ENCODE peak calls at places on chromosomes 16 and 17, in six cellular contexts. O is stimulated activated CD4-positive, alpha-beta T cell treated with anti-CD3 and anti-CD28 coated beads, Interleukin-1b, Interleukin-23, amount 100 ng/mL, for 1 hour; H is EL; Q is SK-N-DZ; K is T-cell; J is HuH-7.5. A is an unnamed sample.
A peak's percentile ranks its signal among the peaks of the same experiment; 100 is the strongest.

GRCh38 chr17:53765129-53765528 is 57.6 kb upstream of the KIF2B start:
- DNase-seq in O (no peak), J (no peak), H (no peak), K (no peak), Q (no peak), A (no peak)

GRCh38 chr16:69112285-69113129 is 7.1 kb downstream of the HAS3 start:
- DNase-seq in O (peak; percentile 21), H (peak; percentile 52), K (peak; percentile 32), J (peak; percentile 97), Q (peak; percentile 70), A (peak; percentile 26)

GRCh38 chr17:76667786-76668453 is 24.4 kb upstream of the ST6GALNAC1 start:
- DNase-seq in Q (no peak), J (no peak), H (no peak), O (no peak), K (no peak), A (no peak)

GRCh38 chr17:73592531-73592961 is 51.7 kb downstream of the SDK2 start:
- DNase-seq in O (no peak), J (no peak), K (peak; percentile 16), Q (no peak), H (no peak), A (peak; percentile 40)

GRCh38 chr16:86604436-86605220 is 26.3 kb downstream of the FOXL1 start:
- DNase-seq in Q (no peak), H (no peak), J (no peak), K (peak; percentile 59), O (peak; percentile 16), A (peak; percentile 44)

GRCh38 chr17:38585805-38586529 is 19.8 kb downstream of the SRCIN1 start:
- DNase-seq in J (no peak), O (no peak), H (no peak), Q (no peak), K (no peak), A (no peak)

GRCh38 chr17:58337126-58337599 is 8.6 kb upstream of the TSPOAP1 start:
- DNase-seq in Q (no peak), H (no peak), J (no peak), K (peak; percentile 62), O (no peak), A (no peak)

GRCh38 chr17:66950325-66950724 is 14.2 kb upstream of the CACNG4 start:
- DNase-seq in J (no peak), Q (no peak), O (no peak), K (no peak), H (no peak), A (no peak)

GRCh38 chr16:51326131-51326856 is 175.2 kb upstream of the SALL1 start:
- DNase-seq in O (no peak), K (no peak), Q (no peak), J (no peak), H (peak; percentile 60), A (no peak)

GRCh38 chr17:1491406-1492248 is 859 bp downstream of the MYO1C start:
- DNase-seq in J (peak; percentile 86), Q (no peak), K (no peak), H (peak; percentile 61), O (no peak), A (peak; percentile 35)

GRCh38 chr16:3983081-3983520 is 102.6 kb upstream of the CREBBP start:
- DNase-seq in O (no peak), K (peak; percentile 8), J (peak; percentile 86), Q (peak; percentile 60), H (peak; percentile 48), A (peak; percentile 29)

GRCh38 chr17:60135160-60135950 is 14.4 kb upstream of the CA4 start:
- DNase-seq in H (peak; percentile 93), K (peak; percentile 61), Q (peak; percentile 95), J (peak; percentile 99), O (peak; percentile 64), A (peak; percentile 53)

GRCh38 chr17:83202002-83203000 is 122.9 kb downstream of the METRNL start:
- DNase-seq in H (no peak), K (no peak), J (no peak), Q (no peak), O (no peak), A (no peak)

GRCh38 chr16:87874639-87875472 is 5.5 kb upstream of the SLC7A5 start:
- DNase-seq in H (no peak), K (no peak), Q (no peak), O (peak; percentile 68), J (no peak), A (no peak)

GRCh38 chr16:50614956-50615727 is 66.0 kb downstream of the SNX20 start:
- DNase-seq in H (no peak), K (no peak), Q (no peak), O (no peak), J (no peak), A (no peak)

GRCh38 chr16:50731989-50732589 is 9.8 kb upstream of the CYLD start:
- DNase-seq in O (no peak), Q (no peak), J (no peak), K (no peak), H (no peak), A (no peak)

GRCh38 chr16:29192329-29193247 is 207.7 kb downstream of the LAT start:
- DNase-seq in O (no peak), J (no peak), H (no peak), K (no peak), Q (no peak), A (no peak)

GRCh38 chr16:67212766-67213165 is 13.8 kb downstream of the ELMO3 start:
- DNase-seq in O (no peak), K (no peak), J (no peak), H (no peak), Q (no peak), A (no peak)

GRCh38 chr16:2037631-2038358 is 9.8 kb downstream of the NTHL1 start:
- DNase-seq in K (no peak), J (no peak), O (no peak), Q (no peak), H (no peak), A (no peak)

GRCh38 chr17:82338858-82339633 is 5.5 kb upstream of the SECTM1 start:
- DNase-seq in Q (no peak), K (no peak), O (no peak), J (peak; percentile 58), H (peak; percentile 85), A (no peak)

GRCh38 chr17:77737442-77738265 is 220.8 kb upstream of the TNRC6C start:
- DNase-seq in Q (no peak), H (no peak), O (no peak), K (no peak), J (no peak), A (no peak)

GRCh38 chr17:21285164-21286065 is 904 bp downstream of the MAP2K3 start:
- DNase-seq in J (no peak), H (peak; percentile 72), O (no peak), K (no peak), Q (no peak), A (no peak)

GRCh38 chr16:48421741-48422140 is 36.5 kb upstream of the SIAH1 start:
- DNase-seq in K (no peak), H (no peak), O (no peak), J (no peak), Q (no peak), A (no peak)

GRCh38 chr16:48687421-48688038 is 77.5 kb upstream of the N4BP1 start:
- DNase-seq in O (no peak), J (peak; percentile 55), H (peak; percentile 71), Q (peak; percentile 71), K (peak; percentile 1), A (no peak)

GRCh38 chr17:75830168-75831031 is 13.8 kb downstream of the UNC13D start:
- DNase-seq in K (peak; percentile 8), Q (no peak), H (no peak), J (peak; percentile 68), O (no peak), A (peak; percentile 35)

GRCh38 chr17:81396722-81397313 is 1.6 kb downstream of the BAHCC1 start:
- DNase-seq in H (peak; percentile 65), O (no peak), K (peak; percentile 20), Q (peak; percentile 69), J (peak; percentile 68), A (peak; percentile 25)

GRCh38 chr17:57385975-57386374 is 129.7 kb downstream of the MSI2 start:
- DNase-seq in J (no peak), K (no peak), H (no peak), Q (no peak), O (no peak), A (no peak)

GRCh38 chr17:27540300-27541105 is 84.3 kb downstream of the KSR1 start:
- DNase-seq in K (no peak), J (no peak), O (no peak), Q (no peak), H (peak; percentile 97), A (peak; percentile 34)

GRCh38 chr16:65229191-65229662 is 107.4 kb upstream of the CDH11 start:
- DNase-seq in J (no peak), O (no peak), Q (no peak), K (no peak), H (peak; percentile 15), A (no peak)

GRCh38 chr17:5630434-5630833 is 46.1 kb upstream of the NLRP1 start:
- DNase-seq in J (no peak), Q (no peak), H (peak; percentile 86), O (no peak), K (no peak), A (no peak)

GRCh38 chr17:40547079-40547784 is 18.0 kb downstream of the CCR7 start:
- DNase-seq in Q (no peak), O (no peak), K (peak; percentile 69), J (no peak), H (no peak), A (peak; percentile 92)

GRCh38 chr17:40253565-40253964 is 34.1 kb upstream of the CDC6 start:
- DNase-seq in Q (no peak), H (peak; percentile 20), O (no peak), K (no peak), J (no peak), A (no peak)

GRCh38 chr17:16040710-16041251 is 41.2 kb downstream of the TTC19 start:
- DNase-seq in O (no peak), Q (no peak), K (no peak), J (peak; percentile 10), H (peak; percentile 65), A (no peak)

GRCh38 chr17:29376667-29377268 is 13.4 kb upstream of the TAOK1 start:
- DNase-seq in H (peak; percentile 77), O (no peak), K (no peak), J (no peak), Q (peak; percentile 38), A (no peak)

GRCh38 chr16:56657555-56658430 is at the start of gene MT1F:
- DNase-seq in K (peak; percentile 60), O (peak; percentile 57), J (peak; percentile 81), H (peak; percentile 60), Q (no peak), A (peak; percentile 60)

GRCh38 chr17:80365001-80365965 is 49.7 kb upstream of the ENDOV start:
- DNase-seq in H (no peak), O (no peak), J (no peak), Q (no peak), K (no peak), A (no peak)

GRCh38 chr17:74987418-74987908 is at the start of gene CDR2L:
- DNase-seq in K (peak; percentile 88), J (peak; percentile 87), Q (peak; percentile 93), O (peak; percentile 90), H (peak; percentile 92), A (peak; percentile 85)